ENCODE peak calls at places on chromosomes 1 and 21, in seven cellular contexts. Q, B, T, O, W, U and V are unnamed samples.

GRCh38 chr1:2795926-2796325 is 5.6 kb downstream of the TTC34 start:
- DNase-seq in Q (no peak), B (no peak), T (no peak), O (no peak), W (no peak), U (no peak), V (no peak)

GRCh38 chr1:52238474-52238873 is 96.6 kb downstream of the ZFYVE9 start:
- DNase-seq in Q (no peak), B (no peak), T (no peak), O (no peak), W (no peak), U (no peak), V (no peak)

GRCh38 chr1:240608707-240609106 is 3.2 kb downstream of the GREM2 start:
- DNase-seq in Q (peak), B (no peak), T (no peak), O (no peak), W (no peak), U (no peak), V (no peak)

GRCh38 chr1:198909973-198910372 is 271.1 kb downstream of the PTPRC start:
- DNase-seq in Q (no peak), B (no peak), T (no peak), O (no peak), W (no peak), U (no peak), V (no peak)

GRCh38 chr1:109838838-109839240 is 71.8 kb upstream of the CSF1 start:
- DNase-seq in Q (no peak), B (no peak), T (no peak), O (peak), W (no peak), U (no peak), V (no peak)

GRCh38 chr1:70319750-70320149 is 34.8 kb downstream of the ANKRD13C start:
- DNase-seq in Q (no peak), B (no peak), T (no peak), O (peak), W (no peak), U (no peak), V (no peak)

GRCh38 chr21:46667191-46667734 is 31.8 kb downstream of the PRMT2 start:
- DNase-seq in Q (peak), B (no peak), T (no peak), O (peak), W (peak), U (no peak), V (no peak)

GRCh38 chr1:180168786-180169640 is 14.3 kb downstream of the QSOX1 start:
- DNase-seq in Q (peak), B (peak), T (no peak), O (peak), W (peak), U (peak), V (peak)

DNA sequence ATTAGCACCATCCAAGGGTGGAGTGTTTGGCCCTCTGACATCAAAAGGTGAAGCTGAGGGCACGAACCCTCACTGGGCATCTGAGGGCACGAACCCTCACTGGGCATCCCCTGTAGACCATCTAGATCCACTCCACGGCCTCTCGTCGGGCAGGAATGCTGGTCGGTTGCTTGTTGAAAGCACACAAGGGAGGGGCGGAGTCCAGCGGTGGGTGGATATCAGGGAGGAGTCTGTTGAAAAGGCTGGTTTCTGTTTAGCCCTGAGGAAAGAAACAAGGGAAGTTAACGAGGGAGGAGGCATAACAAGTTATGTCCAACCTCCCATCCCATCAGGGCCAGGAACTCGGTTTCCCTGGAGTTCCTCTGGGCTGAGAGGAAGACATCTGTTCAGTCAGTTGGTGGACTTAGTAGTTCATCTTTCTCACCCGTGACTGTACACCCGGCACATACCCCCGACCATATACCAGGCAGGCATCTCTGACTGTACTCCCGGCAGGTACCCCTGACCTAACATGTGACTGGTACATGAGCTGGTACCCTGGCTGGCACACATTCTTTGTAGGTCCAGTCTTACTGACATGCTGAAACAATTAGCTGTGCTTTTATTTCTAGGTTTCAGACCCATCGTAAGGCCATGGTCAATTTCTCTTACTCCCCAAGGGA is 32.1 kb upstream of the PDE9A start:
- DNase-seq in Q (no peak), B (no peak), T (no peak), O (peak), W (no peak), U (no peak), V (no peak)
- TF ChIP-seq TAF1 in Q (no peak), B (no peak), T (no peak), O (no peak), W (no peak), U (no peak), V (no peak)

GRCh38 chr1:171963762-171964161 is 122.5 kb downstream of the DNM3 start:
- DNase-seq in Q (no peak), B (no peak), T (no peak), O (no peak), W (no peak), U (no peak), V (no peak)
- TF ChIP-seq POLR2AphosphoS5 in Q (no peak), B (no peak), T (no peak), O (no peak), W (no peak), U (no peak), V (no peak)

DNA sequence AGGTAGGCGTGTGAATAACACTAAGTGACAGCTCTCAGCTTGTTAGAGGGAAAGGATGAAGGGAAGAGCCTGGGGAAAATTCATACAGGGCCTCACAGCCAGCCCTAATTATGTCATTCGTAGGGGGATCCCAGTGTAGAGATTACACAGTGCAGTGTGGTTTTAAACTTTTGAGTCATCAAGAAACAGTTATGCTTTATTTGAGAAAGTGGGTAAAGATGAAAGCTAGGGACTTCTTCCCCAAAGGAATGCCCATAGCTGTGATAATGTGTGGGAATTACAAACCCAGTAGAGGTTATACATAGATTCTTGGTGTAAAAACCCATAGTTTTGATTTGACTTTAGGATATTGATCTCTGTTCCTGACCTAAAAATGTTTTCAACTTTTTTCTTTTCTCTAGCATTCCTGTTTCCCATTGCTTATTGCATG is 1.9 kb downstream of the TTF2 start:
- DNase-seq in Q (no peak), B (no peak), T (peak), O (no peak), W (no peak), U (no peak), V (no peak)
- TF ChIP-seq TAF1 in Q (no peak), B (no peak), T (no peak), O (no peak), W (no peak), U (no peak), V (no peak)

DNA sequence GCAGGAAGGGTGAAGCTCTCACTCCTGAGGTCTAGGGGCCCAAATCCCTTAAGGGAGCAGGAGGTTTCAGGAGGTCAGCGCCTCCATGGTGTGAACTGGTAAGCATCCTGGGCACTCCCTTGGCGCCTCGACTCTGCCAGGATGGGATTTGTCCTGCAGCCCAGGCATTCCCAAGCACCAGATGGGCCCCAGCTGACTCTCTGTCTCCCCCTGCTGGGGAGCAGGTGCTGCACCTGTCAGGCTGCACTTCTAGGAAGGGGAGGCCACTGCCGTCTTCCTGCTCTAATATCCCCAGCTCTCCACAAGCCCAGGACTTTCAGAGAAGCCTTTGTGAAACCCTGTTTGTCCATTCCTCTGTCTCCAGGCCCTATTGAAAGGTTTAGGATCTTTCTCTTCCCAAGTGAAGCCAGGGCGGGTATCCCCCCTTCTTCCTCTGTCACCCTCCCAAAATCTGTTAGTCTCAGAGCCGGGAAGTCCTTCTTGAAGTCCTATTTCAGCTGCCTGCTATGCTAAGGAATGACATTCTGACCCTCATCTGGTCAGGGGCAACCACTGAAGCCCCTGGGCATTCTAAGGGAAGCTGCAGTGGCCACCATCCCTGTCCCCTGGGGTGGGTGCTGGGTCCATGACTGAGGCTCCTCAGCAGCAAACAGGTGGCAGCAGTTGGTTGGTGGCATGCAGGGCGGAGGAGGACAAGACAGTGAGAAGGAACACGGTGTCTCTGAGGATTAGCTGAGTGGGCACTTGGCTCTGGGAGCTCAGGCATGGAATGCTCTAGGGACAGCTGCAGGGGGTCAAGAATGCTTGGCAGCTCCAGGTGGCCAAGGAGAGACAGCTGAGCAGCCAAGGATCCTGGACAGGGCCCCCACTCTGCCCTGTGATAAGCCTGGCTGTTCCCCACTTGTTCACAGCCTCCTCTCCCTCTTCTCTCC is 3.2 kb downstream of the MYBPH start:
- DNase-seq in Q (peak), B (peak), T (no peak), O (peak), W (peak), U (peak), V (peak)
- TF ChIP-seq POLR2AphosphoS5 in Q (no peak), B (no peak), T (no peak), O (no peak), W (no peak), U (no peak), V (no peak)

DNA sequence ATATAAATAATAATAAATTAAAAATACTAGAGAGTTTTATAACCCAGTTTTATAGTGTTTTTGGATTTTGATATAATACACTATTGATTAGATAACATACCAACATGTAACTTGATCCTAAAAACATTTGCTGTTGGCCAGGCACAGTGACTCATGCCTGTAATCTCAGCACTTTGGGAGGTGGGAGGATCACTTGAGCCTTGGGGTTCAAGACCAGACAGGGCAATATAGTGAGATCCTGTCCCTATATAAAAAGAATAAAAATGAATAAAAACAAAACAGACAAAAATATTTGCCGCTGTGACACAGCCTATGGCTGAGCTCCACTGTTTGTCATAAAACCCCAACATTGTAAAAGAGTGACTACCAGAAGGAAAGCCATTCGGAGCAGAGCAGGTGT is 26.1 kb downstream of the VPS13D start:
- DNase-seq in Q (no peak), B (no peak), T (no peak), O (no peak), W (no peak), U (no peak), V (no peak)
- TF ChIP-seq TAF1 in Q (no peak), B (no peak), T (no peak), O (no peak), W (no peak), U (no peak), V (no peak)

DNA sequence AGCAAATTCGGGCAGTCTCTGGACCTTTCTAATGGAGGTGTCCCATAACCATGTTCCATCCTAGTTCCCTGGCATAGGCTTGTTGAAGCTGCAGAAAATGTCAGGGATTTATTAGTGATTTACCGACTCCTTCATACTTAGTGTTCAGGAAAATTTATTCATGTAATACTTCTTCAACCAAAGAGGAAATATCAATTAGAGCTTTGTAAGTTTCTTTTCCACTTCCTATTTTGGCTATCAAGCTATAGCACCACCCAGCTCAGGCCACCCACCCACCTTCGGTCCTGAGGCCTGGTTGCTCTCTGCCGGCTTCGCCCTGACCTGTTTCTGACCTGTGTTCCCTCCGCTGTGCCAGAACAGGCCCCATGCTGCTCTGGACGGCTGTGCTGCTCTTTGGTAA is at the start of gene FCRL6:
- DNase-seq in Q (no peak), B (no peak), T (no peak), O (no peak), W (no peak), U (no peak), V (no peak)
- TF ChIP-seq POLR2AphosphoS5 in Q (no peak), B (no peak), T (no peak), O (no peak), W (no peak), U (no peak), V (no peak)